ENCODE peak calls at places on chromosome 22, in five cellular contexts. G is sigmoid colon, Q is HFFc6, L is GM20000, S is breast epithelium. O is an unnamed sample.

GRCh38 chr22:41290262-41291221 is 4.6 kb upstream of the RANGAP1 start:
- DNase-seq in G (no peak), Q (peak), L (no peak), S (no peak), O (no peak)

GRCh38 chr22:36405221-36405631 is 17.5 kb upstream of the MYH9 start:
- DNase-seq in G (no peak), Q (no peak), L (no peak), S (no peak), O (no peak)

GRCh38 chr22:34760276-34761008 is 305.5 kb upstream of the ISX start:
- DNase-seq in G (no peak), Q (no peak), L (no peak), S (no peak), O (no peak)

GRCh38 chr22:19523240-19524169 is 705 bp downstream of the CLDN5 start:
- DNase-seq in G (no peak), Q (no peak), L (peak), S (no peak), O (no peak)

GRCh38 chr22:47030143-47030641 is 267.7 kb downstream of the TBC1D22A start:
- DNase-seq in G (peak), Q (no peak), L (no peak), S (no peak), O (no peak)

GRCh38 chr22:28899199-28899853 is 16.0 kb downstream of the ZNRF3 start:
- DNase-seq in G (peak), Q (no peak), L (no peak), S (peak), O (no peak)

GRCh38 chr22:45212306-45212709 is 28.4 kb downstream of the KIAA0930 start:
- DNase-seq in G (peak), Q (peak), L (no peak), S (peak), O (no peak)

GRCh38 chr22:45583504-45583903 is 80.8 kb downstream of the FBLN1 start:
- DNase-seq in G (no peak), Q (no peak), L (no peak), S (no peak), O (peak)

DNA sequence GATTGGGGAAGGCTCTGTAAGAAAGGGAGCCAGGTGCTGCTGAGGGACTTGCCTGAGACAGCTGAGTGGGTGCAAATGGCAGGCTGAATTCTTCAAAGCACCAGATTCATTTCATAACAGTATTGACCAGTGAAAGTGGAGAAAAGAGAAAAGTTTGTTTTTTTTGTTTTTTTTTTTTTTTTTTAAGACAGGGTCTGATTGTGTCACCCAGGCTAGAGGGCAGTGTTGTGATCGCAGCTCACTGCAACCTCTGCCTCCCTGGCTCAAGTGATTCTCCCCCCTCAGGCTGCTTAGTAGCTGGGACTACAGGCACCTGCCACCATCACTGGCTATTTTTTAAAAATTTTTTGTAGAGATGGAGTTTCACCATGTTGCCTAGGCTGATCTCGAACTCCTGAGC is 494.0 kb downstream of the MIAT start:
- DNase-seq in G (no peak), Q (no peak), L (no peak), S (no peak), O (no peak)
- TF ChIP-seq CTCF in G (no peak), Q (peak), L (no peak), S (no peak), O (no peak)

GRCh38 chr22:16777284-16777924 is 47.8 kb downstream of the XKR3 start:
- DNase-seq in G (no peak), Q (no peak), L (no peak), S (no peak), O (no peak)
- TF ChIP-seq CTCF in G (no peak), Q (no peak), L (no peak), S (no peak), O (no peak)

GRCh38 chr22:23984430-23984829 is 4.5 kb downstream of the GSTT2 start:
- DNase-seq in G (no peak), Q (no peak), L (peak), S (no peak), O (peak)
- TF ChIP-seq CTCF in G (no peak), Q (peak), L (peak), S (no peak), O (peak)

GRCh38 chr22:32636884-32637283 is 162.3 kb downstream of the FBXO7 start:
- DNase-seq in G (no peak), Q (no peak), L (no peak), S (no peak), O (no peak)
- TF ChIP-seq CTCF in G (no peak), Q (no peak), L (no peak), S (no peak), O (no peak)

GRCh38 chr22:37635157-37635556 is 4.3 kb upstream of the SH3BP1 start:
- DNase-seq in G (no peak), Q (no peak), L (no peak), S (no peak), O (no peak)

GRCh38 chr22:37633082-37633692 is 6.3 kb upstream of the SH3BP1 start:
- DNase-seq in G (no peak), Q (no peak), L (peak), S (no peak), O (peak)

GRCh38 chr22:37636186-37636948 is 3.1 kb upstream of the SH3BP1 start:
- DNase-seq in G (no peak), Q (peak), L (no peak), S (no peak), O (no peak)

GRCh38 chr22:37633693-37634504 is 5.6 kb upstream of the SH3BP1 start:
- DNase-seq in G (peak), Q (peak), L (peak), S (no peak), O (peak)

DNA sequence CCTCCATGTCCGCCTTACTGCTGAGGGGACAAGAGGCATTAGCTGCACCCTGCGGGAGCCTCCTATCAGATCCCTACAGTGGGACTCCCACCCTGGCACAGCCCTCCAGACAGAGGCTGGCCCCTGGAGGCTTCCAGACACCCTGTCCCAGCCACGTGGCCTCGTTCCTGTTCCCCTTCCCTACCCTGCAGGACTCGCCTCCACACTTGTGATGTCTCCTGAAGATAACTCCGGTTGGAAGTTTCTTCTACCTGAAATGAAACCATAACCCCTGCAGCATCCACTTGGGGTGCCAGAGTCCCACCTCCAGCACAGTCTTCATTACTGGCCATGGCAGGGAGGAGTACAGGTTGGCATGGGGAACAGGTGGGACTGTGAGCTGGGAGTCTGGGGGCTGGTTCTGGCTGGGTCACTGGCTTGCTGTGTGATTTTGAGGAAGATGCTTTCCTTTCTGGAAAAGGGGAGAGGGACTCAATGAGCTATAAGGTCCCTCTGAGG is 4.9 kb upstream of the SH3BP1 start:
- DNase-seq in G (no peak), Q (no peak), L (no peak), S (no peak), O (no peak)
- TF ChIP-seq CTCF in G (no peak), Q (peak), L (no peak), S (no peak), O (no peak)

GRCh38 chr22:30219049-30219448 is 27.5 kb downstream of the LIF start:
- DNase-seq in G (no peak), Q (no peak), L (no peak), S (no peak), O (no peak)
- TF ChIP-seq CTCF in G (no peak), Q (peak), L (no peak), S (no peak), O (no peak)

O was measured in B cell.